ENCODE peak calls at places on chromosomes 1 and 21, in five cellular contexts. P, G, V, Y and B are unnamed samples. For H3K36me3 and H3K9me3, the result is how much of the 10 kb centered on the place peaks cover.

GRCh38 chr1:209645574-209646452 is 6.4 kb downstream of the LAMB3 start:
- DNase-seq in P (no peak), G (no peak), V (no peak), Y (no peak), B (no peak)

GRCh38 chr1:14924012-14924452 is 229.5 kb upstream of the TMEM51 start:
- DNase-seq in P (peak), G (no peak), V (no peak), Y (peak), B (peak)

GRCh38 chr1:212030936-212031528 is 4.3 kb downstream of the INTS7 start:
- DNase-seq in P (peak), G (no peak), V (no peak), Y (peak), B (no peak)

GRCh38 chr1:178541829-178542553 is 29.1 kb downstream of the TEX35 start:
- DNase-seq in P (peak), G (peak), V (peak), Y (peak), B (no peak)

GRCh38 chr1:228735871-228736586 is 750 bp downstream of the RHOU start:
- DNase-seq in P (peak), G (peak), V (peak), Y (peak), B (no peak)

GRCh38 chr1:77489910-77490309 is 192.5 kb downstream of the ZZZ3 start:
- DNase-seq in P (no peak), G (no peak), V (no peak), Y (no peak), B (no peak)

GRCh38 chr1:161484613-161485012 is 20.6 kb upstream of the FCGR2A start:
- DNase-seq in P (peak), G (no peak), V (no peak), Y (no peak), B (no peak)

GRCh38 chr1:15616704-15617172 is 520 bp upstream of the DDI2 start:
- DNase-seq in P (no peak), G (no peak), V (no peak), Y (no peak), B (no peak)

GRCh38 chr1:55695151-55695550 is 480.0 kb upstream of the USP24 start:
- DNase-seq in P (no peak), G (no peak), V (no peak), Y (no peak), B (no peak)

GRCh38 chr1:47507921-47508894 is 70.4 kb downstream of the FOXD2 start:
- DNase-seq in P (peak), G (no peak), V (no peak), Y (peak), B (no peak)

GRCh38 chr1:87792094-87792493 is 463.4 kb downstream of the LMO4 start:
- DNase-seq in P (peak), G (no peak), V (no peak), Y (no peak), B (no peak)

GRCh38 chr21:41611966-41612606 is 104.1 kb upstream of the TMPRSS2 start:
- DNase-seq in P (peak), G (no peak), V (no peak), Y (peak), B (no peak)

GRCh38 chr1:67833595-67833926 is 294 bp upstream of the GNG12 start:
- DNase-seq in P (peak), G (no peak), V (no peak), Y (peak), B (no peak)

GRCh38 chr1:76314730-76315129 is 240.2 kb downstream of the ST6GALNAC3 start:
- DNase-seq in P (no peak), G (no peak), V (no peak), Y (no peak), B (no peak)

GRCh38 chr1:154755858-154756730 is 114.0 kb downstream of the KCNN3 start:
- DNase-seq in P (peak), G (no peak), V (no peak), Y (peak), B (no peak)

GRCh38 chr1:238832106-238832505 is 554.3 kb upstream of the CHRM3 start:
- DNase-seq in P (no peak), G (no peak), V (no peak), Y (no peak), B (no peak)

GRCh38 chr1:113684153-113684541 is 75.1 kb downstream of the PHTF1 start:
- DNase-seq in P (no peak), G (no peak), V (no peak), Y (no peak), B (peak)

GRCh38 chr1:206897175-206897574 is at the start of gene IL24:
- DNase-seq in P (no peak), G (no peak), V (no peak), Y (no peak), B (no peak)

GRCh38 chr1:204301171-204301957 is 58.4 kb downstream of the PLEKHA6 start:
- DNase-seq in P (peak), G (no peak), V (no peak), Y (no peak), B (no peak)

GRCh38 chr1:79006564-79006963 is at the start of gene ADGRL4:
- DNase-seq in P (no peak), G (no peak), V (no peak), Y (no peak), B (peak)

GRCh38 chr1:67749844-67750689 is 65.1 kb downstream of the GADD45A start:
- DNase-seq in P (peak), G (no peak), V (no peak), Y (peak), B (no peak)

GRCh38 chr21:22374218-22374969 is 1376.2 kb downstream of the NCAM2 start:
- DNase-seq in P (no peak), G (no peak), V (no peak), Y (no peak), B (no peak)

GRCh38 chr1:46150085-46150484 is 17.7 kb upstream of the PIK3R3 start:
- DNase-seq in P (no peak), G (no peak), V (no peak), Y (no peak), B (no peak)

GRCh38 chr1:169928438-169929209 is 34.9 kb upstream of the SCYL3 start:
- DNase-seq in P (peak), G (no peak), V (no peak), Y (peak), B (no peak)

GRCh38 chr1:11187000-11187399 is 2.2 kb upstream of the ANGPTL7 start:
- DNase-seq in P (no peak), G (no peak), V (no peak), Y (no peak), B (no peak)

GRCh38 chr1:170730443-170730842 is 66.5 kb downstream of the PRRX1 start:
- DNase-seq in P (peak), G (no peak), V (no peak), Y (no peak), B (no peak)

GRCh38 chr1:18324246-18324645 is 156.5 kb upstream of the KLHDC7A start:
- DNase-seq in P (no peak), G (no peak), V (no peak), Y (no peak), B (no peak)

GRCh38 chr1:21280011-21280471 is 10.2 kb downstream of the ECE1 start:
- DNase-seq in P (no peak), G (no peak), V (peak), Y (no peak), B (no peak)

GRCh38 chr1:24898909-24899439 is 31.1 kb downstream of the RUNX3 start:
- DNase-seq in P (no peak), G (no peak), V (no peak), Y (no peak), B (no peak)

DNA sequence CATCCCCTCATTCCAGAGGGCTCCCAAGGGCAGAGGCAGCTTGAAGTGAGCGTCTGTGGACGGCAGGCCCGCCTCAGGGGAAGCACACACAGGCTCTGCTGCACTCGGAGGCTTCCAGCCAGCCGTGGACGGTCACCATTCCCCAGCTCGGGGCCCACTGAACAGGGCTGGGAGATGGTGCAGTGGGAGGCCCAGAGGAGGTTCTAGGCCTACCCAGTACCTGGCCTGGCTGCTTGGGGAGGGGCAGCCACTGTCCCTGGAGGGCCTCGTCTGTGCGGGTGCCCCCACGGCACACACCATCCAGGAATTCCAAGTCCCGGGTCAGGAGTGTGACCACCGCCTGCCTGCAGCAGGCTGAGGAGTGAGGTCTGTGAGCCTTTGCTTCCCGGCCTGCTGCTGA is 80.4 kb downstream of the SIK1 start:
- DNase-seq in P (no peak), G (no peak), V (no peak), Y (no peak), B (no peak)
- H3K27ac ChIP-seq in P (no peak), G (no peak), V (no peak), Y (no peak), B (no peak)

DNA sequence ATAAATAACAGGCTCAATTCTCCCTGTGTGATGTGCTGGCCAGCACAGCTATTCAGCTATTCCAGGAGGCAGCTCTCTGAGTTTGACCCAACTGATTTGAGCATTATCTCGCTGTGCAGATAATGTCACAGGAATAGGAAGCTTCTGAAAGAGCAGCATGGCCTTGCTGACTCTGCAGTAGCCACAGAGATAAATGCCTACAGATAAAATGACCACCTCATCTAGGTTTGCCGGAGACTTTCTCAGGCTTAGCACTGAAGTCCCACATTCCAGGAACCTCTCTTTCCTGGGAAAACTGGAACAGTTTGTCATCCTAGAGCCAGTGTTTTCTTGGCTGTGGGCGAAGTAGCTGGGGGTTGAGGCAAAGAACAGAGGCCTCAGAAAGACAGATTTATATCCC is 98.9 kb downstream of the MRPL39 start:
- DNase-seq in P (no peak), G (no peak), V (no peak), Y (no peak), B (no peak)
- H3K36me3 ChIP-seq in P (under half), G (under half), V (under half), Y (under half), B (under half)

DNA sequence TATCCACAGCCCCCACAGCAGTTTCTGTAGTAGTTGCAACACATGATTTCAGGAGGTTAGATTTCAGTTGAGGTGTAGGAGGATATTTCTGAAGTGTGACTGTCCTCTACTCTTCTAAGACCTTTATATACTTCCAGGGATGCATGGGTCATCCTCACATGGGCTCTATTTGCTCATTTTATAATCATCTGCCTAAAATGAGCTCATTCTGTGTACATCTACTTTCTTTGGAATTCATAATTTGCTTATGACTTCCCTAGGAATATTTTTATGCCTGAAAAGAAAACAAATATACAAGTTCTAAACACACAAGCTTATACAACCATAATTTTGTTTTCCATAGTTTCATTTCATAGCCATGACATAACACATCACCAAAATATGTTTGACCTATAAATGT is at the start of gene KRTAP21-2:
- DNase-seq in P (no peak), G (no peak), V (no peak), Y (no peak), B (no peak)
- H3K9me3 ChIP-seq in P (under half), G (under half), V (under half), Y (under half), B (under half)

DNA sequence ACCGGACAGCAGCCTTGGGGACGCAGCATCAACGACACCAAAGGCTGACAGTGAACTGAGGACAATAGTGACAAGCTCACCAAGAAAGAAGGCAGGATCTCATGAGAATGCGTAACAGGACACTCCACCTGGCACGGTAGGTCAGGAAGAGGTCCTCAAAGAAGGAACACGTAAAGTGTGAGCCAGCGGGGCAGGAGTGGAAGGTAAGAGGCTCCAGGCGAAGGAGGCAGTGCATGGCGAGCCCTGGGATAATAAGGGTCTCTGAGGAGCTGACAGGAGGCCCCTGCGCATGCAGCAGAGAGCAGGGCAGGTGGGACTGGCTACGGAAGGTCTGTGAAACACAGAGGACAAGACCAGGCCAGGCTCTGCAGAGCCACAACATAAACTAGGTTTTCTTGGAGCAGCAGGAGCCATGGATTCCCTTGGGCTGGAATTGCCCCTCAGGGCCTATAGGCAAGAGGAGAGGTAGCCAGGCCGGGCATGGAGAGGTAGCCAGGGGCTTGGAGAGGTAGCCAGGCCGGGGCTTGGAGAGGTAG is 8.2 kb downstream of the LSS start:
- DNase-seq in P (no peak), G (no peak), V (no peak), Y (no peak), B (no peak)
- H3K27ac ChIP-seq in P (no peak), G (no peak), V (no peak), Y (no peak), B (no peak)

GRCh38 chr1:208173749-208174148 is 70.4 kb downstream of the PLXNA2 start:
- DNase-seq in P (no peak), G (no peak), V (no peak), Y (no peak), B (no peak)
- H3K36me3 ChIP-seq in P (under half), G (under half), V (under half), Y (under half), B (under half)

DNA sequence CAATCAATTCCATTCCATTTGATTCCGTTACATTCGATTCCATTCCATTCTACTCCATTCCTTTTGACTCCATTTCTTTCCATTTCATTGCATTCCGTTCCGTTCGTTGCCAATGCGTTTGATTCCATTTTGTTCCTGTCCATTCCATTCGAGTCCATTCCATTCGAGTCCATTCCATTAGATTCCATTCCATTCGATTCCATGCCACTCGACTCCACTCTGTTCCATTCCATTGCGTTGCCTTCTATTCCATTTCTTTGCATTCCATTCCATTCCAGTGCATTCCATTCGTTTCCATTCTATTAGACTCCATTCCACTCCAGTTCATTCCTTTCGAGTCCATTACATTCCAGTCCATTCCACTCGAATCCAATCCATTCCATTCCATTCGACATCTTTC is 2587.5 kb upstream of the TPTE start:
- DNase-seq in P (no peak), G (no peak), V (no peak), Y (no peak), B (no peak)
- H3K9me3 ChIP-seq in P (half or more), G (half or more), V (under half), Y (half or more), B (half or more)

GRCh38 chr1:3451994-3452865 is 2.2 kb upstream of the ARHGEF16 start:
- DNase-seq in P (no peak), G (no peak), V (no peak), Y (no peak), B (no peak)

GRCh38 chr1:3454811-3455618 is 550 bp downstream of the ARHGEF16 start:
- DNase-seq in P (peak), G (no peak), V (no peak), Y (peak), B (no peak)

GRCh38 chr1:3453891-3454810 is at the start of gene ARHGEF16:
- DNase-seq in P (peak), G (no peak), V (peak), Y (peak), B (no peak)

GRCh38 chr1:3452866-3453175 is 1.6 kb upstream of the ARHGEF16 start:
- DNase-seq in P (no peak), G (no peak), V (no peak), Y (no peak), B (no peak)

GRCh38 chr1:3453203-3453761 is 1.2 kb upstream of the ARHGEF16 start:
- DNase-seq in P (peak), G (peak), V (peak), Y (peak), B (peak)
- H3K27ac ChIP-seq in P (no peak), G (no peak), V (peak), Y (no peak), B (no peak)

GRCh38 chr1:174892016-174892415 is 107.7 kb upstream of the CACYBP start:
- DNase-seq in P (no peak), G (no peak), V (no peak), Y (no peak), B (no peak)
- H3K36me3 ChIP-seq in P (under half), G (under half), V (under half), Y (under half), B (under half)

DNA sequence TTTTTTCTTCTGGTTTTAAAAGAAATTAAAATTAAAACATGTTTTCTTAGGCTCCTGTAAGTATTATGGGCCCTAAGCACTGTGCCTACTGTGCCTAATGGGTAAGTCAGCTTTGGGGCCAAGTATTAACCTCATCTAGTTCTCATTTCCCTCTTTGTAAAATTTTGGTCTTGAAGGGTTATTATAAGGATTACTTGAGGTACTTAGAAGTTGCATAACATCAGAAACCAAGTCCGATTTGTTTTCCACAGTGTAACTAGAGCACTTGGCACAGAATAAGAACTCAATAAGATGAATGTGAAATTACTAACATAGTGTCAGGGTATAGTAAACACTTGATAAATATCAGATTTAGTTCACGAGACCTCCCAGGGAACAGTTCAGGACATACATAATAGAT is 16.4 kb upstream of the OSBPL9 start:
- DNase-seq in P (no peak), G (no peak), V (no peak), Y (no peak), B (no peak)
- H3K9me3 ChIP-seq in P (under half), G (under half), V (under half), Y (under half), B (under half)